ENCODE peak calls at places on chromosomes 7 and 10, in five cellular contexts. One of them, this sample, is unnamed. For H4K20me1 and H3F3A, the result is how much of the 10 kb centered on the place peaks cover.

GRCh38 chr10:17247210-17247609 is 19.2 kb downstream of the VIM start:
- DNase-seq in PC-3: no peak
- DNase-seq in neural progenitor cell: no peak
- DNase-seq in GM23248: no peak
- DNase-seq in SK-N-SH: no peak
- DNase-seq in this sample: no peak

GRCh38 chr7:3464900-3465622 is 164.0 kb downstream of the SDK1 start:
- DNase-seq in SK-N-SH: no peak
- DNase-seq in PC-3: no peak
- DNase-seq in neural progenitor cell: no peak
- DNase-seq in GM23248: no peak
- DNase-seq in this sample: peak

GRCh38 chr10:116752563-116752962 is 10.2 kb upstream of the HSPA12A start:
- DNase-seq in SK-N-SH: no peak
- DNase-seq in PC-3: peak
- DNase-seq in GM23248: no peak
- DNase-seq in neural progenitor cell: no peak
- DNase-seq in this sample: no peak

GRCh38 chr10:59290448-59290847 is 71.9 kb downstream of the FAM13C start:
- DNase-seq in SK-N-SH: peak
- DNase-seq in neural progenitor cell: no peak
- DNase-seq in GM23248: peak
- DNase-seq in PC-3: peak
- DNase-seq in this sample: no peak

GRCh38 chr7:93957767-93958166 is 36.2 kb downstream of the GNG11 start:
- DNase-seq in SK-N-SH: no peak
- DNase-seq in PC-3: no peak
- DNase-seq in neural progenitor cell: no peak
- DNase-seq in GM23248: no peak
- DNase-seq in this sample: peak

GRCh38 chr10:850093-850492 is 81.4 kb downstream of the LARP4B start:
- DNase-seq in neural progenitor cell: no peak
- DNase-seq in SK-N-SH: no peak
- DNase-seq in PC-3: no peak
- DNase-seq in GM23248: no peak
- DNase-seq in this sample: no peak

GRCh38 chr10:7942311-7942710 is 112.2 kb upstream of the GATA3 start:
- DNase-seq in PC-3: no peak
- DNase-seq in neural progenitor cell: no peak
- DNase-seq in GM23248: no peak
- DNase-seq in SK-N-SH: no peak
- DNase-seq in this sample: no peak

GRCh38 chr10:70162892-70163201 is 7.5 kb downstream of the SAR1A start:
- DNase-seq in SK-N-SH: no peak
- DNase-seq in neural progenitor cell: no peak
- DNase-seq in GM23248: no peak
- DNase-seq in PC-3: no peak
- DNase-seq in this sample: no peak

GRCh38 chr7:157228864-157229422 is 90.2 kb downstream of the UBE3C start:
- DNase-seq in neural progenitor cell: peak
- DNase-seq in GM23248: peak
- DNase-seq in SK-N-SH: peak
- DNase-seq in PC-3: peak
- DNase-seq in this sample: peak

GRCh38 chr10:116670706-116671105 is 50.0 kb downstream of the PNLIPRP2 start:
- DNase-seq in SK-N-SH: no peak
- DNase-seq in neural progenitor cell: no peak
- DNase-seq in GM23248: no peak
- DNase-seq in PC-3: no peak
- DNase-seq in this sample: no peak

GRCh38 chr7:101612885-101613490 is 16.1 kb downstream of the MYL10 start:
- DNase-seq in PC-3: no peak
- DNase-seq in SK-N-SH: no peak
- DNase-seq in GM23248: no peak
- DNase-seq in neural progenitor cell: peak
- DNase-seq in this sample: no peak

GRCh38 chr10:98332623-98333269 is 64.8 kb upstream of the LOXL4 start:
- DNase-seq in SK-N-SH: no peak
- DNase-seq in neural progenitor cell: no peak
- DNase-seq in GM23248: no peak
- DNase-seq in PC-3: peak
- DNase-seq in this sample: no peak

GRCh38 chr10:49760789-49761188 is 1.3 kb downstream of the OGDHL start:
- DNase-seq in GM23248: no peak
- DNase-seq in neural progenitor cell: no peak
- DNase-seq in PC-3: no peak
- DNase-seq in SK-N-SH: peak
- DNase-seq in this sample: no peak

GRCh38 chr10:37732685-37733084 is 124.7 kb downstream of the ZNF248 start:
- DNase-seq in PC-3: peak
- DNase-seq in neural progenitor cell: no peak
- DNase-seq in GM23248: peak
- DNase-seq in SK-N-SH: no peak
- DNase-seq in this sample: no peak

GRCh38 chr10:36421999-36422398 is 703.4 kb upstream of the ANKRD30A start:
- DNase-seq in SK-N-SH: no peak
- DNase-seq in PC-3: no peak
- DNase-seq in neural progenitor cell: peak
- DNase-seq in GM23248: no peak
- DNase-seq in this sample: no peak

GRCh38 chr10:12526311-12526710 is 177.0 kb downstream of the CAMK1D start:
- DNase-seq in GM23248: no peak
- DNase-seq in SK-N-SH: no peak
- DNase-seq in neural progenitor cell: no peak
- DNase-seq in PC-3: no peak
- DNase-seq in this sample: no peak

GRCh38 chr7:125061776-125062397 is 132.3 kb upstream of the POT1 start:
- DNase-seq in SK-N-SH: no peak
- DNase-seq in neural progenitor cell: peak
- DNase-seq in GM23248: peak
- DNase-seq in PC-3: peak
- DNase-seq in this sample: no peak

GRCh38 chr7:27199820-27200760 is at the start of gene HOXA13:
- DNase-seq in neural progenitor cell: peak
- DNase-seq in SK-N-SH: peak
- DNase-seq in PC-3: peak
- DNase-seq in GM23248: peak
- DNase-seq in this sample: peak

GRCh38 chr10:94224656-94225055 is 138.1 kb downstream of the NOC3L start:
- DNase-seq in SK-N-SH: no peak
- DNase-seq in GM23248: peak
- DNase-seq in PC-3: peak
- DNase-seq in neural progenitor cell: no peak
- DNase-seq in this sample: no peak

GRCh38 chr10:100167521-100168312 is 18.1 kb downstream of the ERLIN1 start:
- DNase-seq in GM23248: no peak
- DNase-seq in PC-3: no peak
- DNase-seq in neural progenitor cell: no peak
- DNase-seq in SK-N-SH: no peak
- DNase-seq in this sample: peak

GRCh38 chr7:44057849-44058758 is 7.3 kb downstream of the PGAM2 start:
- DNase-seq in PC-3: no peak
- DNase-seq in SK-N-SH: no peak
- DNase-seq in GM23248: no peak
- DNase-seq in neural progenitor cell: no peak
- DNase-seq in this sample: no peak

GRCh38 chr10:121648078-121648477 is 49.8 kb upstream of the FGFR2 start:
- DNase-seq in neural progenitor cell: peak
- DNase-seq in PC-3: no peak
- DNase-seq in SK-N-SH: no peak
- DNase-seq in GM23248: no peak
- DNase-seq in this sample: no peak

GRCh38 chr7:36723951-36724664 is at the start of gene AOAH:
- DNase-seq in PC-3: no peak
- DNase-seq in GM23248: no peak
- DNase-seq in SK-N-SH: no peak
- DNase-seq in neural progenitor cell: no peak
- DNase-seq in this sample: peak

GRCh38 chr7:32670105-32670504 is 174.8 kb downstream of the AVL9 start:
- DNase-seq in neural progenitor cell: peak
- DNase-seq in GM23248: peak
- DNase-seq in SK-N-SH: no peak
- DNase-seq in PC-3: peak
- DNase-seq in this sample: no peak

GRCh38 chr7:1197997-1198632 is 34.6 kb upstream of the UNCX start:
- DNase-seq in SK-N-SH: no peak
- DNase-seq in neural progenitor cell: no peak
- DNase-seq in GM23248: peak
- DNase-seq in PC-3: peak
- DNase-seq in this sample: no peak

GRCh38 chr7:139573871-139574270 is 50.4 kb downstream of the CLEC2L start:
- DNase-seq in GM23248: no peak
- DNase-seq in neural progenitor cell: no peak
- DNase-seq in PC-3: no peak
- DNase-seq in SK-N-SH: no peak
- DNase-seq in this sample: no peak

GRCh38 chr10:128058746-128059125 is 67.5 kb downstream of the MKI67 start:
- DNase-seq in neural progenitor cell: no peak
- DNase-seq in GM23248: no peak
- DNase-seq in SK-N-SH: no peak
- DNase-seq in PC-3: no peak
- DNase-seq in this sample: no peak

GRCh38 chr7:152762056-152762455 is 2.5 kb downstream of the ACTR3B start:
- DNase-seq in PC-3: peak
- DNase-seq in GM23248: peak
- DNase-seq in neural progenitor cell: no peak
- DNase-seq in SK-N-SH: no peak
- DNase-seq in this sample: no peak

GRCh38 chr10:132859084-132859855 is 73.3 kb upstream of the NKX6-2 start:
- DNase-seq in PC-3: no peak
- DNase-seq in GM23248: no peak
- DNase-seq in neural progenitor cell: no peak
- DNase-seq in SK-N-SH: no peak
- DNase-seq in this sample: no peak

GRCh38 chr10:125006188-125006680 is 64.3 kb downstream of the ZRANB1 start:
- DNase-seq in neural progenitor cell: no peak
- DNase-seq in SK-N-SH: no peak
- DNase-seq in PC-3: no peak
- DNase-seq in GM23248: peak
- DNase-seq in this sample: no peak
- H4K20me1 ChIP-seq in neural progenitor cell: half or more
- H4K20me1 ChIP-seq in SK-N-SH: half or more
- H4K20me1 ChIP-seq in PC-3: under half
- H4K20me1 ChIP-seq in GM23248: under half
- H4K20me1 ChIP-seq in this sample: under half

GRCh38 chr7:149713731-149714068 is 59.7 kb downstream of the ZNF467 start:
- DNase-seq in PC-3: no peak
- DNase-seq in SK-N-SH: no peak
- DNase-seq in GM23248: no peak
- DNase-seq in neural progenitor cell: no peak
- DNase-seq in this sample: no peak
- H3K9ac ChIP-seq in PC-3: no peak
- H3K9ac ChIP-seq in SK-N-SH: no peak
- H3K9ac ChIP-seq in GM23248: no peak
- H3K9ac ChIP-seq in neural progenitor cell: no peak
- H3K9ac ChIP-seq in this sample: no peak

GRCh38 chr10:71819985-71820384 is 31.1 kb downstream of the PSAP start:
- DNase-seq in neural progenitor cell: no peak
- DNase-seq in PC-3: no peak
- DNase-seq in SK-N-SH: no peak
- DNase-seq in GM23248: no peak
- DNase-seq in this sample: no peak
- H3F3A ChIP-seq in neural progenitor cell: under half
- H3F3A ChIP-seq in PC-3: under half
- H3F3A ChIP-seq in SK-N-SH: under half
- H3F3A ChIP-seq in GM23248: under half
- H3F3A ChIP-seq in this sample: under half

GRCh38 chr10:110946496-110946895 is 27.1 kb downstream of the SHOC2 start:
- DNase-seq in SK-N-SH: no peak
- DNase-seq in PC-3: no peak
- DNase-seq in neural progenitor cell: no peak
- DNase-seq in GM23248: no peak
- DNase-seq in this sample: no peak

GRCh38 chr10:110944997-110945396 is 25.6 kb downstream of the SHOC2 start:
- DNase-seq in GM23248: peak
- DNase-seq in PC-3: no peak
- DNase-seq in SK-N-SH: no peak
- DNase-seq in neural progenitor cell: no peak
- DNase-seq in this sample: no peak

GRCh38 chr10:110947061-110947595 is 27.7 kb downstream of the SHOC2 start:
- DNase-seq in GM23248: peak
- DNase-seq in SK-N-SH: no peak
- DNase-seq in PC-3: peak
- DNase-seq in neural progenitor cell: no peak
- DNase-seq in this sample: no peak
- H4K20me1 ChIP-seq in GM23248: under half
- H4K20me1 ChIP-seq in SK-N-SH: under half
- H4K20me1 ChIP-seq in PC-3: under half
- H4K20me1 ChIP-seq in neural progenitor cell: under half
- H4K20me1 ChIP-seq in this sample: under half

GRCh38 chr10:31604141-31604540 is 285.1 kb downstream of the ZEB1 start:
- DNase-seq in GM23248: peak
- DNase-seq in neural progenitor cell: no peak
- DNase-seq in SK-N-SH: no peak
- DNase-seq in PC-3: no peak
- DNase-seq in this sample: no peak
- H3K9ac ChIP-seq in GM23248: peak
- H3K9ac ChIP-seq in neural progenitor cell: no peak
- H3K9ac ChIP-seq in SK-N-SH: peak
- H3K9ac ChIP-seq in PC-3: no peak
- H3K9ac ChIP-seq in this sample: no peak

GRCh38 chr7:95822717-95823116 is 50.4 kb downstream of the DYNC1I1 start:
- DNase-seq in neural progenitor cell: no peak
- DNase-seq in GM23248: no peak
- DNase-seq in SK-N-SH: no peak
- DNase-seq in PC-3: no peak
- DNase-seq in this sample: no peak
- H3F3A ChIP-seq in neural progenitor cell: under half
- H3F3A ChIP-seq in GM23248: under half
- H3F3A ChIP-seq in SK-N-SH: under half
- H3F3A ChIP-seq in PC-3: under half
- H3F3A ChIP-seq in this sample: under half

GRCh38 chr7:110800984-110801383 is 289.9 kb upstream of the LRRN3 start:
- DNase-seq in GM23248: no peak
- DNase-seq in neural progenitor cell: no peak
- DNase-seq in SK-N-SH: no peak
- DNase-seq in PC-3: no peak
- DNase-seq in this sample: no peak

GRCh38 chr7:110803602-110804143 is 287.3 kb upstream of the LRRN3 start:
- DNase-seq in PC-3: no peak
- DNase-seq in SK-N-SH: no peak
- DNase-seq in neural progenitor cell: no peak
- DNase-seq in GM23248: no peak
- DNase-seq in this sample: no peak

GRCh38 chr7:110804501-110804900 is 286.4 kb upstream of the LRRN3 start:
- DNase-seq in neural progenitor cell: peak
- DNase-seq in SK-N-SH: no peak
- DNase-seq in GM23248: no peak
- DNase-seq in PC-3: no peak
- DNase-seq in this sample: no peak

GRCh38 chr7:110797656-110798055 is 293.3 kb upstream of the LRRN3 start:
- DNase-seq in PC-3: no peak
- DNase-seq in GM23248: no peak
- DNase-seq in SK-N-SH: no peak
- DNase-seq in neural progenitor cell: no peak
- DNase-seq in this sample: no peak

GRCh38 chr7:110801502-110801901 is 289.4 kb upstream of the LRRN3 start:
- DNase-seq in neural progenitor cell: no peak
- DNase-seq in GM23248: no peak
- DNase-seq in PC-3: no peak
- DNase-seq in SK-N-SH: no peak
- DNase-seq in this sample: no peak
- H4K20me1 ChIP-seq in neural progenitor cell: under half
- H4K20me1 ChIP-seq in GM23248: under half
- H4K20me1 ChIP-seq in PC-3: under half
- H4K20me1 ChIP-seq in SK-N-SH: under half
- H4K20me1 ChIP-seq in this sample: under half

GRCh38 chr7:6536262-6536770 is 14.9 kb downstream of the GRID2IP start:
- DNase-seq in GM23248: no peak
- DNase-seq in neural progenitor cell: peak
- DNase-seq in PC-3: no peak
- DNase-seq in SK-N-SH: peak
- DNase-seq in this sample: no peak
- H3K9ac ChIP-seq in GM23248: no peak
- H3K9ac ChIP-seq in neural progenitor cell: no peak
- H3K9ac ChIP-seq in PC-3: no peak
- H3K9ac ChIP-seq in SK-N-SH: no peak
- H3K9ac ChIP-seq in this sample: no peak